ENCODE peak calls at places on chromosomes 12 and 14, in seven cellular contexts. E is AG09309, I is astrocyte of the spinal cord, T is brain pericyte, W is neural crest cell, G is A549, V is germinal center. Y is an unnamed sample.

GRCh38 chr12:109998241-109998903 is 858 bp upstream of the ANKRD13A start:
- DNase-seq in V (no peak), E (no peak), I (no peak), W (peak), T (no peak), G (no peak), Y (no peak)

GRCh38 chr14:62674833-62675232 is 370.4 kb downstream of the KCNH5 start:
- DNase-seq in T (no peak), G (no peak), E (no peak), V (no peak), I (no peak), W (no peak), Y (no peak)

GRCh38 chr14:104280085-104280901 is 141.9 kb downstream of the KIF26A start:
- DNase-seq in V (no peak), T (no peak), G (no peak), I (no peak), W (no peak), E (no peak), Y (peak)

GRCh38 chr12:48189331-48190125 is 6.1 kb downstream of the CCDC184 start:
- DNase-seq in E (no peak), I (peak), T (no peak), V (peak), G (peak), W (peak), Y (peak)

GRCh38 chr14:62098357-62098756 is 336.1 kb downstream of the SNAPC1 start:
- DNase-seq in T (no peak), G (no peak), I (no peak), W (no peak), V (no peak), E (no peak), Y (no peak)

GRCh38 chr14:64232095-64232830 is 61.9 kb downstream of the ESR2 start:
- DNase-seq in I (peak), E (peak), W (no peak), T (peak), G (no peak), V (no peak), Y (no peak)

GRCh38 chr14:102316048-102316745 is 3.3 kb upstream of the ZNF839 start:
- DNase-seq in G (peak), V (no peak), T (no peak), E (no peak), I (no peak), W (peak), Y (no peak)

GRCh38 chr12:27013606-27014084 is 539 bp downstream of the TM7SF3 start:
- DNase-seq in V (no peak), T (no peak), I (peak), E (no peak), W (peak), G (peak), Y (no peak)

GRCh38 chr12:53327435-53328042 is 6.1 kb upstream of the AAAS start:
- DNase-seq in V (no peak), T (no peak), I (no peak), E (no peak), G (peak), W (no peak), Y (no peak)

GRCh38 chr12:6935221-6935550 is 7.4 kb downstream of the ATN1 start:
- DNase-seq in E (no peak), W (no peak), T (no peak), G (no peak), I (no peak), V (no peak), Y (no peak)

GRCh38 chr12:121061831-121062230 is 22.8 kb upstream of the OASL start:
- DNase-seq in T (no peak), V (no peak), W (no peak), E (no peak), I (no peak), G (peak), Y (no peak)

GRCh38 chr12:55728185-55728931 is 451 bp downstream of the CD63 start:
- DNase-seq in W (no peak), I (peak), V (peak), E (no peak), T (no peak), G (peak), Y (peak)

GRCh38 chr14:54674342-54674741 is 107.4 kb downstream of the SAMD4A start:
- DNase-seq in T (no peak), E (no peak), W (no peak), V (no peak), I (no peak), G (no peak), Y (no peak)

GRCh38 chr14:29919845-29920244 is 7.8 kb downstream of the PRKD1 start:
- DNase-seq in V (no peak), E (no peak), I (no peak), G (no peak), W (no peak), T (no peak), Y (no peak)

GRCh38 chr14:37526992-37527391 is 68.1 kb downstream of the FOXA1 start:
- DNase-seq in W (no peak), I (no peak), E (no peak), V (no peak), T (no peak), G (no peak), Y (no peak)

GRCh38 chr12:25958254-25959068 is at the start of gene RASSF8:
- DNase-seq in G (peak), T (peak), I (peak), W (peak), V (peak), E (no peak), Y (peak)

GRCh38 chr12:53047221-53048032 is 2.4 kb upstream of the TNS2 start:
- DNase-seq in T (no peak), I (peak), E (no peak), V (peak), G (peak), W (peak), Y (peak)